ENCODE peak calls at places on chromosomes 12 and 14, in five cellular contexts. One of them, this sample, is unnamed.
A peak's percentile ranks its signal among the peaks of the same experiment; 100 is the strongest.

GRCh38 chr12:101076940-101077351 is 133.1 kb downstream of the SLC5A8 start:
- DNase-seq in IMR-90: peak; percentile 29
- DNase-seq in neuronal stem cell: no peak
- DNase-seq in mesenchymal stem cell: peak; percentile 27
- DNase-seq in H9: no peak
- DNase-seq in this sample: peak; percentile 80

GRCh38 chr12:56723889-56724659 is 1.0 kb downstream of the NACA start:
- DNase-seq in IMR-90: peak; percentile 86
- DNase-seq in neuronal stem cell: no peak
- DNase-seq in H9: no peak
- DNase-seq in mesenchymal stem cell: peak; percentile 86
- DNase-seq in this sample: peak; percentile 49

GRCh38 chr12:65876898-65877721 is 52.8 kb downstream of the HMGA2 start:
- DNase-seq in mesenchymal stem cell: peak; percentile 60
- DNase-seq in IMR-90: no peak
- DNase-seq in neuronal stem cell: peak; percentile 30
- DNase-seq in H9: peak; percentile 44
- DNase-seq in this sample: peak; percentile 90

GRCh38 chr12:119870462-119870861 is 6.7 kb downstream of the CIT start:
- DNase-seq in neuronal stem cell: no peak
- DNase-seq in mesenchymal stem cell: no peak
- DNase-seq in H9: no peak
- DNase-seq in IMR-90: no peak
- DNase-seq in this sample: no peak

GRCh38 chr12:62191747-62192485 is 68.3 kb upstream of the USP15 start:
- DNase-seq in H9: peak; percentile 46
- DNase-seq in IMR-90: no peak
- DNase-seq in mesenchymal stem cell: peak; percentile 44
- DNase-seq in neuronal stem cell: no peak
- DNase-seq in this sample: peak; percentile 59

GRCh38 chr14:53306267-53306721 is 153.2 kb upstream of the DDHD1 start:
- DNase-seq in neuronal stem cell: peak; percentile 62
- DNase-seq in mesenchymal stem cell: peak; percentile 50
- DNase-seq in IMR-90: peak; percentile 69
- DNase-seq in H9: peak; percentile 46
- DNase-seq in this sample: peak; percentile 60

GRCh38 chr12:92949466-92949865 is 20.4 kb upstream of the EEA1 start:
- DNase-seq in mesenchymal stem cell: no peak
- DNase-seq in IMR-90: no peak
- DNase-seq in H9: no peak
- DNase-seq in neuronal stem cell: no peak
- DNase-seq in this sample: no peak

GRCh38 chr12:109462868-109463692 is 14.0 kb downstream of the KCTD10 start:
- DNase-seq in IMR-90: peak; percentile 98
- DNase-seq in H9: peak; percentile 70
- DNase-seq in neuronal stem cell: no peak
- DNase-seq in mesenchymal stem cell: peak; percentile 98
- DNase-seq in this sample: peak; percentile 74

GRCh38 chr12:106975098-106975497 is 11.8 kb downstream of the MTERF2 start:
- DNase-seq in IMR-90: no peak
- DNase-seq in mesenchymal stem cell: no peak
- DNase-seq in H9: no peak
- DNase-seq in neuronal stem cell: no peak
- DNase-seq in this sample: no peak

GRCh38 chr12:64669270-64669842 is 59.1 kb downstream of the RASSF3 start:
- DNase-seq in IMR-90: peak; percentile 11
- DNase-seq in mesenchymal stem cell: peak; percentile 76
- DNase-seq in neuronal stem cell: no peak
- DNase-seq in H9: peak; percentile 68
- DNase-seq in this sample: no peak

GRCh38 chr12:113796852-113797534 is 169.1 kb downstream of the RBM19 start:
- DNase-seq in IMR-90: no peak
- DNase-seq in mesenchymal stem cell: no peak
- DNase-seq in H9: no peak
- DNase-seq in neuronal stem cell: no peak
- DNase-seq in this sample: peak; percentile 23

GRCh38 chr12:107891967-107892366 is 117.5 kb downstream of the ASCL4 start:
- DNase-seq in IMR-90: peak; percentile 4
- DNase-seq in H9: peak; percentile 58
- DNase-seq in neuronal stem cell: no peak
- DNase-seq in mesenchymal stem cell: peak; percentile 1
- DNase-seq in this sample: peak; percentile 63

GRCh38 chr14:81516941-81517797 is 16.5 kb downstream of the SEL1L start:
- DNase-seq in H9: no peak
- DNase-seq in neuronal stem cell: no peak
- DNase-seq in IMR-90: peak; percentile 76
- DNase-seq in mesenchymal stem cell: peak; percentile 79
- DNase-seq in this sample: peak; percentile 75

GRCh38 chr12:31257784-31258183 is 68.2 kb downstream of the SINHCAF start:
- DNase-seq in H9: no peak
- DNase-seq in IMR-90: no peak
- DNase-seq in neuronal stem cell: no peak
- DNase-seq in mesenchymal stem cell: no peak
- DNase-seq in this sample: no peak

GRCh38 chr12:11649413-11650278 is at the start of gene ETV6:
- DNase-seq in IMR-90: peak; percentile 93
- DNase-seq in neuronal stem cell: peak; percentile 69
- DNase-seq in mesenchymal stem cell: peak; percentile 96
- DNase-seq in H9: peak; percentile 63
- DNase-seq in this sample: peak; percentile 90

GRCh38 chr12:50276912-50277671 is 6.2 kb downstream of the LIMA1 start:
- DNase-seq in neuronal stem cell: no peak
- DNase-seq in IMR-90: peak; percentile 23
- DNase-seq in H9: no peak
- DNase-seq in mesenchymal stem cell: no peak
- DNase-seq in this sample: no peak

GRCh38 chr12:20946732-20947131 is 136.2 kb downstream of the SLCO1B3 start:
- DNase-seq in IMR-90: no peak
- DNase-seq in mesenchymal stem cell: no peak
- DNase-seq in neuronal stem cell: no peak
- DNase-seq in H9: peak; percentile 50
- DNase-seq in this sample: peak; percentile 57

GRCh38 chr12:49832836-49833421 is 4.7 kb upstream of the NCKAP5L start:
- DNase-seq in neuronal stem cell: no peak
- DNase-seq in H9: no peak
- DNase-seq in IMR-90: peak; percentile 87
- DNase-seq in mesenchymal stem cell: peak; percentile 65
- DNase-seq in this sample: no peak

GRCh38 chr14:52119030-52119429 is 50.2 kb upstream of the NID2 start:
- DNase-seq in IMR-90: no peak
- DNase-seq in H9: no peak
- DNase-seq in neuronal stem cell: no peak
- DNase-seq in mesenchymal stem cell: no peak
- DNase-seq in this sample: no peak

GRCh38 chr14:75273272-75274044 is 5.2 kb upstream of the FOS start:
- DNase-seq in neuronal stem cell: no peak
- DNase-seq in H9: no peak
- DNase-seq in IMR-90: peak; percentile 93
- DNase-seq in mesenchymal stem cell: peak; percentile 97
- DNase-seq in this sample: no peak

GRCh38 chr14:91293281-91293680 is 48.8 kb upstream of the GPR68 start:
- DNase-seq in neuronal stem cell: no peak
- DNase-seq in IMR-90: no peak
- DNase-seq in H9: no peak
- DNase-seq in mesenchymal stem cell: no peak
- DNase-seq in this sample: no peak

GRCh38 chr12:53856132-53856531 is 82.5 kb upstream of the HOXC13 start:
- DNase-seq in mesenchymal stem cell: no peak
- DNase-seq in H9: no peak
- DNase-seq in IMR-90: no peak
- DNase-seq in neuronal stem cell: no peak
- DNase-seq in this sample: no peak

GRCh38 chr12:1047898-1048660 is 57.1 kb downstream of the ERC1 start:
- DNase-seq in mesenchymal stem cell: no peak
- DNase-seq in neuronal stem cell: no peak
- DNase-seq in H9: no peak
- DNase-seq in IMR-90: no peak
- DNase-seq in this sample: peak; percentile 12

GRCh38 chr14:89750206-89750867 is 204.2 kb downstream of the EFCAB11 start:
- DNase-seq in neuronal stem cell: no peak
- DNase-seq in mesenchymal stem cell: peak; percentile 40
- DNase-seq in IMR-90: peak; percentile 68
- DNase-seq in H9: no peak
- DNase-seq in this sample: no peak

DNA sequence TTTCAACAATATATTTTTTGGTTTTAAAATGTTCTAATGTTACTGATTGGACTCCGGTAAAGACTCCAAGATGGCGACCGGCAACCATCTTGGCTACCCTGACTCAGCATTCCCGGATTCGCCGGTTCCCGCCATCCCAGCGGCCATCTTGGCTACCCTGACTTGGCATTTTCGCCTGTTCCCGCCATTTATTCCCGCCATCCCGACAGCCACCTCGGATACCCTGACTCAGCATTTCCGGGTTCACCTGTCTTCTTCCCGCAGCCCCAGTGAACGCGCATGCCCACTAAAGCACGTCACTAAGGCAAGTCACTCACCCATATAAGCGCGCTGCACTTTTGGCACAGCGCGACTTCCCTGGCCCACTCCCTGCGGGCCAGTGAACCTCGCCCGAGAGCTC is 9.0 kb upstream of the LRFN5 start:
- DNase-seq in mesenchymal stem cell: no peak
- DNase-seq in neuronal stem cell: no peak
- DNase-seq in IMR-90: no peak
- DNase-seq in H9: peak; percentile 83
- DNase-seq in this sample: no peak
- H4K8ac ChIP-seq in mesenchymal stem cell: no peak overlapping the region
- H4K8ac ChIP-seq in neuronal stem cell: no peak overlapping the region
- H4K8ac ChIP-seq in IMR-90: no peak overlapping the region
- H4K8ac ChIP-seq in H9: peak overlapping the region; percentile 86
- H4K8ac ChIP-seq in this sample: no peak overlapping the region

DNA sequence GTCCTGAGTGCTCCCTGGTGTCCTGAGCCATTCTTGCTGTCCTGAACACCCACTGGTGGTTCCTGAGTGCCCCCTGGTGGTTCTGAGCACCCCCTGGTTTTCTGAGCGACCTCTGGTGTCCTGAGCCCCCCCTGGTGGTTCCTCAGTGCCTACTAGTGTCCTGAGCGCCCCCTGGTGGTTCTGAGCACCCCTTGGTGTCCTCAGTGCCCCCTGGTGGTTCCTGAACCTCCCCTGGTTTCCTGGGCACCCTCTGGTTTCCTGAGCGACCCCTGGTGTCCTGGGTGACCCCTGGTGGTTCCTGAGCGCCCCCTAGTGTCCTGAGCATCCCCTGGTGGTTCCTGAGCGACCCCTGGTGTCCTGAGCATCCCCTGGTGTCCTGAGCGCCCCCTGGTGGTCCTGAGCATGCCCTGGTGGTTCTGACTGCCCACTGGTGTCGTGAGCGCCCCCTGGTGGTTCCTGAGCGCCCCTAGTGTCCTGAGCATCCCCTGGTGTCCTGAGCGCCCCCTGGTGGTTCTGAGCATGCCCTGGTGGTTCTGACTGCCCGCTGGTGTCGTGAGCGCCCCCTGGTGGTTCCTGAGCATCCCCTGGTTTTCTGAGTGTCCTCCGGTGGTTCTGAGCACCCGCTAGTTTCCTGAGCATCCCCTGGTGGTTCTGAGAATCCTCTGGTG is 473.1 kb downstream of the TMEM121 start:
- DNase-seq in H9: no peak
- DNase-seq in neuronal stem cell: no peak
- DNase-seq in mesenchymal stem cell: no peak
- DNase-seq in IMR-90: no peak
- DNase-seq in this sample: peak; percentile 48
- H2BK15ac ChIP-seq in H9: no peak overlapping the region
- H2BK15ac ChIP-seq in neuronal stem cell: no peak overlapping the region
- H2BK15ac ChIP-seq in mesenchymal stem cell: no peak overlapping the region
- H2BK15ac ChIP-seq in IMR-90: no peak overlapping the region
- H2BK15ac ChIP-seq in this sample: no peak overlapping the region

DNA sequence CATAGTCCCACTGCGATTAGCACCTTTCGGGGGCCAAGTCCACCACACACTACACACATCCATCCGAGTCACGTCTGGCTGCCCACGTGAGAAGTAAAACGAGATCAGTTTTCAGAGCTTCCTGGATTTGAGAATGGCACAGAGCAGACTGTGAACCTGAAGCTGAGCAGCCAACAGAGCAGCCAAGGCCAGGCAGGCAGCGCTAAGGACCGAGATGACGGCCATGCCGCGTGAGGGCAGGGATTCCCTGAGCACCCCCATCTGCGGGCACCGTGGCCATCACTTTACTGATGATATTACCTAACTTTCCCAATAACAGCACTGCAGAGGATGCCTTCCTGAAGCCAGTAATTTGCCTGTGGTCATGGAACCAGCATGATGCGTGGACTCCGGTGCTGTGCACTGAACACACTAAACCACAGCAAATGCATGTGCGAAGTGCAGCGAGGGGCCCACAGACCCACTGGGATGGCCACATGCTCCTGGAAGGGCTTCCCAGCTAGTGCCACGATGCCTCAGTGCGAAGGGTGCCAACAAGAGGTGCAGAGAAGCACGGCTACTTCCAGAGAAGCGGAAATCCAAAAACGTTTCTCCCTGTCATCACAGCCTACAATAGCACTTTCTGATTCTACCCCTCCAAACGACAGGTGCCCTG is 56.0 kb downstream of the RNF34 start:
- DNase-seq in H9: no peak
- DNase-seq in neuronal stem cell: no peak
- DNase-seq in mesenchymal stem cell: no peak
- DNase-seq in IMR-90: no peak
- DNase-seq in this sample: no peak
- H3K9ac ChIP-seq in H9: no peak overlapping the region
- H3K9ac ChIP-seq in neuronal stem cell: peak overlapping the region; percentile 18
- H3K9ac ChIP-seq in mesenchymal stem cell: no peak overlapping the region
- H3K9ac ChIP-seq in IMR-90: no peak overlapping the region
- H3K9ac ChIP-seq in this sample: no peak overlapping the region

GRCh38 chr14:49512147-49512551 is 74.0 kb downstream of the RPS29 start:
- DNase-seq in IMR-90: peak; percentile 79
- DNase-seq in mesenchymal stem cell: no peak
- DNase-seq in H9: no peak
- DNase-seq in neuronal stem cell: no peak
- DNase-seq in this sample: no peak

GRCh38 chr14:49512571-49512970 is 73.6 kb downstream of the RPS29 start:
- DNase-seq in mesenchymal stem cell: no peak
- DNase-seq in IMR-90: no peak
- DNase-seq in H9: no peak
- DNase-seq in neuronal stem cell: no peak
- DNase-seq in this sample: no peak

GRCh38 chr14:49505026-49505766 is 81.0 kb downstream of the RPS29 start:
- DNase-seq in IMR-90: peak; percentile 1
- DNase-seq in mesenchymal stem cell: no peak
- DNase-seq in H9: no peak
- DNase-seq in neuronal stem cell: no peak
- DNase-seq in this sample: peak; percentile 98

GRCh38 chr14:49506650-49507049 is 79.5 kb downstream of the RPS29 start:
- DNase-seq in IMR-90: no peak
- DNase-seq in neuronal stem cell: no peak
- DNase-seq in mesenchymal stem cell: no peak
- DNase-seq in H9: no peak
- DNase-seq in this sample: peak; percentile 44

GRCh38 chr14:49508124-49508523 is 78.1 kb downstream of the RPS29 start:
- DNase-seq in IMR-90: no peak
- DNase-seq in neuronal stem cell: no peak
- DNase-seq in mesenchymal stem cell: no peak
- DNase-seq in H9: no peak
- DNase-seq in this sample: no peak
- H4K8ac ChIP-seq in IMR-90: no peak overlapping the region
- H4K8ac ChIP-seq in neuronal stem cell: no peak overlapping the region
- H4K8ac ChIP-seq in mesenchymal stem cell: no peak overlapping the region
- H4K8ac ChIP-seq in H9: no peak overlapping the region
- H4K8ac ChIP-seq in this sample: no peak overlapping the region